ENCODE peak calls at places on chromosomes 16 and 17, in eight cellular contexts. T is K562, X is A549, A is tibial nerve, C is HepG2, Y is ovary, G is SK-N-SH, S is stomach. Q is an unnamed sample.
A peak's percentile ranks its signal among the peaks of the same experiment; 100 is the strongest.

GRCh38 chr16:56614549-56614991 is 6.2 kb downstream of the MT2A start:
- DNase-seq in T (no peak), X (peak; percentile 37), A (no peak), C (peak; percentile 39), Y (no peak), G (no peak), S (no peak), Q (no peak)

GRCh38 chr16:66357523-66357928 is 9.0 kb upstream of the CDH5 start:
- DNase-seq in T (peak; percentile 76), X (peak; percentile 84), A (peak; percentile 74), C (peak; percentile 61), Y (no peak), G (peak; percentile 76), S (peak; percentile 43), Q (peak; percentile 41)

GRCh38 chr16:60681014-60681413 is 1355.2 kb downstream of the CDH8 start:
- DNase-seq in T (no peak), X (no peak), A (no peak), C (no peak), Y (no peak), G (no peak), S (no peak), Q (no peak)

GRCh38 chr17:37488009-37488604 is 1.6 kb upstream of the DUSP14 start:
- DNase-seq in T (peak; percentile 42), X (peak; percentile 98), A (no peak), C (peak; percentile 98), Y (no peak), G (peak; percentile 30), S (no peak), Q (no peak)

GRCh38 chr17:42846594-42847280 is 2.4 kb downstream of the AOC2 start:
- DNase-seq in T (no peak), X (peak; percentile 36), A (no peak), C (peak; percentile 23), Y (no peak), G (no peak), S (no peak), Q (no peak)

GRCh38 chr17:57501016-57501415 is 244.1 kb downstream of the CCDC182 start:
- DNase-seq in T (no peak), X (no peak), A (no peak), C (no peak), Y (no peak), G (no peak), S (no peak), Q (no peak)

GRCh38 chr17:57874434-57875108 is 24.7 kb upstream of the MRPS23 start:
- DNase-seq in T (no peak), X (no peak), A (peak; percentile 42), C (no peak), Y (peak; percentile 83), G (peak; percentile 84), S (no peak), Q (peak; percentile 49)

GRCh38 chr16:85046957-85047866 is 19.6 kb downstream of the KIAA0513 start:
- DNase-seq in T (peak; percentile 84), X (no peak), A (no peak), C (no peak), Y (no peak), G (no peak), S (peak; percentile 76), Q (peak; percentile 72)

GRCh38 chr16:56742030-56742984 is 12.4 kb downstream of the NUP93 start:
- DNase-seq in T (no peak), X (peak; percentile 44), A (no peak), C (no peak), Y (no peak), G (no peak), S (no peak), Q (no peak)

DNA sequence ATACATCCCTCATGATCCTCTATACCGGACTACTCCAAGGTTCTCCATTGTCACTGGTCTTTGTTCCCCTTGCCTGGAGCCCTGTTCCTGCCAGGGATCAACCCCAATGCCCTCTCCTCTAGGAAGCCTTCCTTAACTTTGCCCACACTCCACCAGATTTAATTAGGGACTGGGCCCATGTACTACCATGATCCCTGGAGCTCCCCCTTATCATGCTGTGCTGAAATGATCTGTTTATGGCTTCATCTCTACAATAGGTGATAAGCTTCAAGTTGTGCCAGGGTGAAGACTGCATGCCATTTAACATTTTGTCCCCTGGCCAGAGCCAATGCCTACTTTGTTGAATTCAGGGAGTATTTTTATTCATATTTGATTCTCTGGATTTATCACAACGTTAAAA is 17.9 kb upstream of the IRX5 start:
- DNase-seq in T (no peak), X (no peak), A (no peak), C (no peak), Y (no peak), G (no peak), S (no peak), Q (no peak)
- TF ChIP-seq EP300 in T (no peak), X (no peak), A (no peak), C (no peak), Y (no peak), G (no peak), S (no peak), Q (no peak)

DNA sequence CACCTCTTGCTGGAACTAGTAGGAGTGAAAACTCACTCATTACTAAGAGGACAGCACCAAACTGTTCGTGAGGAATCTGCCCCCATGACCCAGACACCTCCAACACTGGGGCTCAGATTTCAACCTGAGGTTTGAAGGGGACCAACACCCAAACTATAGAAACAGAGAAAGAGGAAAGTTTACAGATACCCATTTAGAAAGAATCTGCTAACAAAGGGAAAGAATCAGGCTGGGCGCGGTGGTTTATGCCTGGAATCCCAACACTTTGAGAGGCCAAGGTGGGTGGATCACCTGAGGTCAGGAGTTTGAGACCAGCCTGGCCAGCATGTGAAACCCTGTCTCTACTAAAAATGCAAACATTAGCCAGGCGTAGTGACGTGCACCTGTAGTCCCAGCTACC is 3.5 kb upstream of the CSNK1D start:
- DNase-seq in T (no peak), X (no peak), A (no peak), C (no peak), Y (no peak), G (no peak), S (no peak), Q (no peak)
- H3K4me1 ChIP-seq in T (peaks cover 15% of the 10 kb centered on the region), X (peaks cover 26% of the 10 kb centered on the region), A (peaks cover 10% of the 10 kb centered on the region), C (peaks cover 65% of the 10 kb centered on the region), Y (peaks cover 1% of the 10 kb centered on the region), G (peaks cover 7% of the 10 kb centered on the region), S (peaks cover 22% of the 10 kb centered on the region), Q (peaks cover 17% of the 10 kb centered on the region)

GRCh38 chr16:88810166-88810867 is 1.4 kb downstream of the APRT start:
- DNase-seq in T (no peak), X (no peak), A (no peak), C (no peak), Y (no peak), G (no peak), S (no peak), Q (no peak)
- TF ChIP-seq EP300 in T (no peak), X (no peak), A (no peak), C (no peak), Y (no peak), G (no peak), S (no peak), Q (no peak)

DNA sequence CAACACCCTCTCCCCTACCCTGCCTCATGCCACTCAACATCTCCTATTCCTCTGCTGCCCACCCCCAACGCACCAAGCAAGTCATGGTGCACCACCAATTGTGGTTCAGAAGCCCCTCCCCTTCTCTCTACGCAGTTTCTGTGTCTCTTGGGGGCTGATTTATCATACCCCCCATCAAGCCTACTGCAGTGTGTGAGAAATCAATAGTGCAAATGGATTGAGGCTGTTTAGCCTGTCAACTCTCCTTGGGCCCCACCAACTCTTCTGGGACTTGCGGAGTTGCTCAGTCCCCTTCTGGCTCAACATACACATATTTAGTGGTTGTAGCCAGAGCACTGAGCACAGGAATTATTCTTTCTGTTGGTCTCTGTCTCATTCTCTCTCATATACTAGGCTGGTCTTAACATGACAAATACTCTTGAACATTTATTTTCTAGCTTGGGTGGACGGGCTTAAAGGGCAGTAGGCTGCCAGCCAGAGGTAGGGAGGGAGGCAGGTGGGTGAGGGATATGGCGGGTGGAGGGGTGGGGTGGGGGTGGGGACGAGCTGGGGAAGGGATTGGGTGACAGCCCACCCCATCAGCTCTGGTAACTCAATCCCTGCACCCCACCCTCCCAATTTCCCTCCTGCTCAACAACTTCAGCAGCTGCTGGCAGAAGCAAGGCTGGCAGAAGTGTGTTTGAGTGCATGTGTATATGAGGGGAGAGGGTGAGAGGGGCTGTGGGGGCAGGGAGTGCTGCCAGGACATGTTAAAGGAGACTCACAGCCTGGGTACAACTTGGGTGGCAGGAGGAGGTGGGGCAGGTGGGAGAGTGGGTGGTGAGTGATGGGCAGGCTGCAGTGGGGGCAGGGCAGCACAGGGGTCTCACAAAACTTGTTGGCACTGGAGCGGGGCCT is 4.9 kb downstream of the RARA start:
- DNase-seq in T (no peak), X (peak; percentile 61), A (no peak), C (no peak), Y (no peak), G (no peak), S (no peak), Q (no peak)
- H3K4me1 ChIP-seq in T (peaks cover 40% of the 10 kb centered on the region), X (peaks cover 82% of the 10 kb centered on the region), A (peaks cover 71% of the 10 kb centered on the region), C (peaks cover 84% of the 10 kb centered on the region), Y (peaks cover 28% of the 10 kb centered on the region), G (peaks cover 58% of the 10 kb centered on the region), S (peaks cover 92% of the 10 kb centered on the region), Q (peaks cover 75% of the 10 kb centered on the region)